ENCODE peak calls at places on chromosomes 5 and 9, in seven cellular contexts. One of them, this sample, is unnamed.

GRCh38 chr9:113963017-113963620 is 87.0 kb downstream of the ZNF618 start:
- DNase-seq in stomach: peak; percentile 60
- DNase-seq in sigmoid colon: no peak
- DNase-seq in transverse colon: peak; percentile 63
- DNase-seq in HepG2: peak; percentile 28
- DNase-seq in SK-N-SH: peak; percentile 48
- DNase-seq in GM12878: no peak
- DNase-seq in this sample: no peak

GRCh38 chr5:176784218-176785165 is 25.9 kb upstream of the UNC5A start:
- DNase-seq in HepG2: peak; percentile 15
- DNase-seq in stomach: no peak
- DNase-seq in sigmoid colon: peak; percentile 39
- DNase-seq in GM12878: no peak
- DNase-seq in SK-N-SH: no peak
- DNase-seq in transverse colon: no peak
- DNase-seq in this sample: peak; percentile 34

GRCh38 chr9:1939926-1940368 is 75.2 kb upstream of the SMARCA2 start:
- DNase-seq in stomach: peak; percentile 27
- DNase-seq in sigmoid colon: no peak
- DNase-seq in transverse colon: peak; percentile 22
- DNase-seq in HepG2: peak; percentile 12
- DNase-seq in SK-N-SH: peak; percentile 54
- DNase-seq in GM12878: peak; percentile 82
- DNase-seq in this sample: no peak

GRCh38 chr5:38557792-38558191 is 1.3 kb upstream of the LIFR start:
- DNase-seq in GM12878: no peak
- DNase-seq in stomach: no peak
- DNase-seq in transverse colon: no peak
- DNase-seq in sigmoid colon: no peak
- DNase-seq in SK-N-SH: no peak
- DNase-seq in HepG2: no peak
- DNase-seq in this sample: no peak

GRCh38 chr5:39459091-39459490 is 34.3 kb upstream of the DAB2 start:
- DNase-seq in stomach: no peak
- DNase-seq in HepG2: no peak
- DNase-seq in GM12878: no peak
- DNase-seq in transverse colon: no peak
- DNase-seq in SK-N-SH: no peak
- DNase-seq in sigmoid colon: no peak
- DNase-seq in this sample: no peak

GRCh38 chr5:371811-372555 is 50.5 kb downstream of the AHRR start:
- DNase-seq in HepG2: no peak
- DNase-seq in transverse colon: peak; percentile 5
- DNase-seq in SK-N-SH: peak; percentile 26
- DNase-seq in stomach: peak; percentile 23
- DNase-seq in GM12878: no peak
- DNase-seq in sigmoid colon: no peak
- DNase-seq in this sample: no peak

GRCh38 chr5:137376127-137376526 is 123.0 kb downstream of the SPOCK1 start:
- DNase-seq in HepG2: no peak
- DNase-seq in transverse colon: no peak
- DNase-seq in stomach: no peak
- DNase-seq in sigmoid colon: no peak
- DNase-seq in SK-N-SH: no peak
- DNase-seq in GM12878: no peak
- DNase-seq in this sample: peak; percentile 86

GRCh38 chr5:166370928-166371690 is 1920.3 kb upstream of the WWC1 start:
- DNase-seq in transverse colon: no peak
- DNase-seq in sigmoid colon: no peak
- DNase-seq in GM12878: no peak
- DNase-seq in SK-N-SH: no peak
- DNase-seq in stomach: no peak
- DNase-seq in HepG2: no peak
- DNase-seq in this sample: no peak

GRCh38 chr5:139475865-139476651 is 5.3 kb downstream of the SMIM33 start:
- DNase-seq in HepG2: no peak
- DNase-seq in sigmoid colon: no peak
- DNase-seq in GM12878: no peak
- DNase-seq in transverse colon: no peak
- DNase-seq in SK-N-SH: no peak
- DNase-seq in stomach: no peak
- DNase-seq in this sample: no peak

GRCh38 chr5:73454379-73455036 is 5.9 kb upstream of the FOXD1 start:
- DNase-seq in HepG2: peak; percentile 67
- DNase-seq in transverse colon: peak; percentile 59
- DNase-seq in sigmoid colon: no peak
- DNase-seq in stomach: peak; percentile 49
- DNase-seq in SK-N-SH: peak; percentile 52
- DNase-seq in GM12878: no peak
- DNase-seq in this sample: peak; percentile 32

GRCh38 chr5:32785639-32786216 is 74.6 kb downstream of the NPR3 start:
- DNase-seq in SK-N-SH: no peak
- DNase-seq in transverse colon: no peak
- DNase-seq in HepG2: no peak
- DNase-seq in stomach: no peak
- DNase-seq in sigmoid colon: no peak
- DNase-seq in GM12878: peak; percentile 11
- DNase-seq in this sample: no peak

GRCh38 chr9:72477862-72478564 is 43.4 kb upstream of the TMC1 start:
- DNase-seq in HepG2: peak; percentile 86
- DNase-seq in SK-N-SH: no peak
- DNase-seq in transverse colon: peak; percentile 35
- DNase-seq in GM12878: no peak
- DNase-seq in sigmoid colon: no peak
- DNase-seq in stomach: peak; percentile 41
- DNase-seq in this sample: peak; percentile 64

GRCh38 chr5:11733185-11733839 is 170.9 kb downstream of the CTNND2 start:
- DNase-seq in stomach: no peak
- DNase-seq in HepG2: peak; percentile 40
- DNase-seq in GM12878: no peak
- DNase-seq in transverse colon: no peak
- DNase-seq in SK-N-SH: no peak
- DNase-seq in sigmoid colon: no peak
- DNase-seq in this sample: no peak

GRCh38 chr9:68446836-68447235 is 90.4 kb downstream of the PGM5 start:
- DNase-seq in sigmoid colon: peak; percentile 95
- DNase-seq in SK-N-SH: no peak
- DNase-seq in HepG2: no peak
- DNase-seq in stomach: no peak
- DNase-seq in transverse colon: peak; percentile 39
- DNase-seq in GM12878: no peak
- DNase-seq in this sample: no peak

GRCh38 chr5:14859150-14859549 is 12.4 kb downstream of the ANKH start:
- DNase-seq in transverse colon: no peak
- DNase-seq in SK-N-SH: no peak
- DNase-seq in sigmoid colon: no peak
- DNase-seq in HepG2: no peak
- DNase-seq in GM12878: no peak
- DNase-seq in stomach: no peak
- DNase-seq in this sample: no peak

GRCh38 chr5:138789771-138790242 is 36.6 kb downstream of the CTNNA1 start:
- DNase-seq in sigmoid colon: no peak
- DNase-seq in SK-N-SH: peak; percentile 52
- DNase-seq in GM12878: no peak
- DNase-seq in stomach: no peak
- DNase-seq in HepG2: peak; percentile 52
- DNase-seq in transverse colon: no peak
- DNase-seq in this sample: no peak

GRCh38 chr5:41695920-41696582 is 174.2 kb downstream of the OXCT1 start:
- DNase-seq in sigmoid colon: no peak
- DNase-seq in stomach: no peak
- DNase-seq in transverse colon: no peak
- DNase-seq in HepG2: no peak
- DNase-seq in SK-N-SH: no peak
- DNase-seq in GM12878: no peak
- DNase-seq in this sample: no peak

GRCh38 chr9:38689678-38690077 is 30.3 kb downstream of the FAM240B start:
- DNase-seq in stomach: no peak
- DNase-seq in transverse colon: no peak
- DNase-seq in sigmoid colon: no peak
- DNase-seq in GM12878: no peak
- DNase-seq in SK-N-SH: peak; percentile 78
- DNase-seq in HepG2: no peak
- DNase-seq in this sample: no peak

GRCh38 chr9:27473135-27473534 is 51.0 kb upstream of the IFNK start:
- DNase-seq in stomach: no peak
- DNase-seq in SK-N-SH: peak; percentile 16
- DNase-seq in HepG2: no peak
- DNase-seq in sigmoid colon: peak; percentile 87
- DNase-seq in transverse colon: peak; percentile 44
- DNase-seq in GM12878: no peak
- DNase-seq in this sample: no peak

GRCh38 chr9:98146101-98146991 is 27.3 kb upstream of the TRIM14 start:
- DNase-seq in sigmoid colon: no peak
- DNase-seq in transverse colon: peak; percentile 91
- DNase-seq in HepG2: peak; percentile 94
- DNase-seq in GM12878: peak; percentile 36
- DNase-seq in SK-N-SH: peak; percentile 75
- DNase-seq in stomach: peak; percentile 92
- DNase-seq in this sample: peak; percentile 30

GRCh38 chr9:98798254-98798653 is 1.9 kb upstream of the ANKS6 start:
- DNase-seq in stomach: no peak
- DNase-seq in sigmoid colon: no peak
- DNase-seq in HepG2: no peak
- DNase-seq in transverse colon: no peak
- DNase-seq in SK-N-SH: no peak
- DNase-seq in GM12878: no peak
- DNase-seq in this sample: no peak

GRCh38 chr9:125409217-125409636 is 147.6 kb downstream of the GAPVD1 start:
- DNase-seq in stomach: no peak
- DNase-seq in GM12878: no peak
- DNase-seq in transverse colon: no peak
- DNase-seq in HepG2: no peak
- DNase-seq in SK-N-SH: no peak
- DNase-seq in sigmoid colon: peak; percentile 61
- DNase-seq in this sample: no peak

GRCh38 chr5:62475072-62475471 is 62.5 kb downstream of the IPO11 start:
- DNase-seq in HepG2: no peak
- DNase-seq in transverse colon: no peak
- DNase-seq in SK-N-SH: no peak
- DNase-seq in GM12878: no peak
- DNase-seq in stomach: no peak
- DNase-seq in sigmoid colon: no peak
- DNase-seq in this sample: no peak

GRCh38 chr5:10563132-10563939 is 534 bp upstream of the ANKRD33B start:
- DNase-seq in HepG2: no peak
- DNase-seq in stomach: no peak
- DNase-seq in GM12878: no peak
- DNase-seq in sigmoid colon: peak; percentile 82
- DNase-seq in transverse colon: peak; percentile 30
- DNase-seq in SK-N-SH: peak; percentile 78
- DNase-seq in this sample: peak; percentile 55

GRCh38 chr9:99105152-99106043 is 485 bp downstream of the TGFBR1 start:
- DNase-seq in HepG2: peak; percentile 52
- DNase-seq in sigmoid colon: peak; percentile 87
- DNase-seq in stomach: peak; percentile 82
- DNase-seq in SK-N-SH: peak; percentile 90
- DNase-seq in transverse colon: peak; percentile 84
- DNase-seq in GM12878: no peak
- DNase-seq in this sample: peak; percentile 90

GRCh38 chr5:148397968-148398595 is 14.3 kb downstream of the FBXO38 start:
- DNase-seq in stomach: no peak
- DNase-seq in sigmoid colon: no peak
- DNase-seq in SK-N-SH: no peak
- DNase-seq in HepG2: peak; percentile 58
- DNase-seq in GM12878: no peak
- DNase-seq in transverse colon: no peak
- DNase-seq in this sample: no peak

GRCh38 chr5:148403344-148403743 is 19.6 kb downstream of the FBXO38 start:
- DNase-seq in stomach: no peak
- DNase-seq in GM12878: no peak
- DNase-seq in sigmoid colon: no peak
- DNase-seq in HepG2: no peak
- DNase-seq in transverse colon: no peak
- DNase-seq in SK-N-SH: no peak
- DNase-seq in this sample: no peak

GRCh38 chr5:148406406-148406805 is 22.6 kb downstream of the FBXO38 start:
- DNase-seq in stomach: no peak
- DNase-seq in GM12878: no peak
- DNase-seq in transverse colon: no peak
- DNase-seq in SK-N-SH: no peak
- DNase-seq in sigmoid colon: no peak
- DNase-seq in HepG2: no peak
- DNase-seq in this sample: no peak

GRCh38 chr5:148398698-148399121 is 15.0 kb downstream of the FBXO38 start:
- DNase-seq in GM12878: no peak
- DNase-seq in HepG2: peak; percentile 9
- DNase-seq in sigmoid colon: no peak
- DNase-seq in transverse colon: no peak
- DNase-seq in SK-N-SH: no peak
- DNase-seq in stomach: no peak
- DNase-seq in this sample: no peak

DNA sequence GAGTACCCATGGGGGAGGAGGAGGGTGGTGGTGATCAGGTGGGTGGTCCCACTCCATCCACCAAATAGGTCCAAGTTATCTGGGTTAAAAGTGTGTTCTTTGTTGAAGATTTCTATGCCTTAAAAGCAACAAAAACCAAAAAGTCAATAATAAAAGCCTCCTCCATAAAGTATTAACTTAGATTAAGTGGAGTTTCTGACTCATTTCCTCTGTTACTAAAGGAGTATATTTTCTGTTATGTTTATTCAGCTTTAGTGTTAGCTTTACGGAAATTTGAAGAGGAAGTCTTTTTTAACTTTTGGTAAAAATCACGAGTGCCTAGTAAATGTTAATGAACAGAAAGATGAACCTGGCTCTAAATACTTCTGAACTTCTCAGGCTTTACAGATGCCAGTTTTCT is 17.8 kb downstream of the FBXO38 start:
- DNase-seq in SK-N-SH: no peak
- DNase-seq in stomach: no peak
- DNase-seq in GM12878: no peak
- DNase-seq in transverse colon: no peak
- DNase-seq in HepG2: no peak
- DNase-seq in sigmoid colon: no peak
- DNase-seq in this sample: no peak
- TF ChIP-seq EP300 in SK-N-SH: no peak
- TF ChIP-seq EP300 in stomach: no peak
- TF ChIP-seq EP300 in GM12878: no peak
- TF ChIP-seq EP300 in transverse colon: no peak
- TF ChIP-seq EP300 in HepG2: no peak
- TF ChIP-seq EP300 in sigmoid colon: no peak
- TF ChIP-seq EP300 in this sample: peak; percentile 43

GRCh38 chr9:107976767-107977166 is 487.2 kb upstream of the KLF4 start:
- DNase-seq in SK-N-SH: no peak
- DNase-seq in transverse colon: peak; percentile 84
- DNase-seq in HepG2: no peak
- DNase-seq in sigmoid colon: peak; percentile 89
- DNase-seq in GM12878: no peak
- DNase-seq in stomach: peak; percentile 56
- DNase-seq in this sample: no peak
- TF ChIP-seq POLR2AphosphoS5 in SK-N-SH: no peak
- TF ChIP-seq POLR2AphosphoS5 in transverse colon: peak; percentile 35
- TF ChIP-seq POLR2AphosphoS5 in HepG2: no peak
- TF ChIP-seq POLR2AphosphoS5 in sigmoid colon: peak; percentile 37
- TF ChIP-seq POLR2AphosphoS5 in GM12878: no peak
- TF ChIP-seq POLR2AphosphoS5 in stomach: no peak
- TF ChIP-seq POLR2AphosphoS5 in this sample: peak; percentile 88

GRCh38 chr9:137352511-137353222 is 50.6 kb upstream of the NRARP start:
- DNase-seq in GM12878: no peak
- DNase-seq in stomach: peak; percentile 21
- DNase-seq in SK-N-SH: no peak
- DNase-seq in sigmoid colon: no peak
- DNase-seq in transverse colon: no peak
- DNase-seq in HepG2: no peak
- DNase-seq in this sample: no peak
- H3K9me3 ChIP-seq in GM12878: peaks cover 15% of the 10 kb centered on the region
- H3K9me3 ChIP-seq in stomach: peaks cover 22% of the 10 kb centered on the region
- H3K9me3 ChIP-seq in SK-N-SH: no peaks in the 10 kb centered on the region
- H3K9me3 ChIP-seq in sigmoid colon: peaks cover 5% of the 10 kb centered on the region
- H3K9me3 ChIP-seq in transverse colon: peaks cover 12% of the 10 kb centered on the region
- H3K9me3 ChIP-seq in HepG2: peaks cover 23% of the 10 kb centered on the region
- H3K9me3 ChIP-seq in this sample: peaks cover 13% of the 10 kb centered on the region

GRCh38 chr5:59698774-59699173 is 194.8 kb downstream of the PDE4D start:
- DNase-seq in transverse colon: no peak
- DNase-seq in sigmoid colon: no peak
- DNase-seq in GM12878: no peak
- DNase-seq in SK-N-SH: no peak
- DNase-seq in HepG2: no peak
- DNase-seq in stomach: no peak
- DNase-seq in this sample: no peak
- TF ChIP-seq EP300 in transverse colon: no peak
- TF ChIP-seq EP300 in sigmoid colon: no peak
- TF ChIP-seq EP300 in GM12878: no peak
- TF ChIP-seq EP300 in SK-N-SH: no peak
- TF ChIP-seq EP300 in HepG2: no peak
- TF ChIP-seq EP300 in stomach: no peak
- TF ChIP-seq EP300 in this sample: no peak

This sample was measured in upper lobe of left lung.